ENCODE peak calls at places on chromosomes 2 and 18, in eight cellular contexts. W, N, M, F, Q, K, X and I are unnamed samples.

GRCh38 chr2:108444941-108445840 is 3.8 kb upstream of the GCC2 start:
- DNase-seq in Q (peak; percentile 75), M (no peak), F (no peak), W (no peak), N (no peak), X (no peak), K (no peak), I (peak; percentile 54)

GRCh38 chr2:179859523-179859922 is 1.9 kb downstream of the ZNF385B start:
- DNase-seq in K (no peak), F (no peak), Q (no peak), M (no peak), N (no peak), W (no peak), X (no peak), I (no peak)

GRCh38 chr2:64119369-64119768 is 24.9 kb downstream of the PELI1 start:
- DNase-seq in M (no peak), X (no peak), K (no peak), W (no peak), N (no peak), Q (no peak), F (no peak), I (no peak)

GRCh38 chr2:74235041-74235440 is 36.6 kb downstream of the MTHFD2 start:
- DNase-seq in Q (no peak), M (no peak), F (no peak), W (no peak), X (no peak), N (no peak), K (no peak), I (no peak)

GRCh38 chr2:11056614-11057013 is 98.7 kb upstream of the SLC66A3 start:
- DNase-seq in N (no peak), M (no peak), K (no peak), W (no peak), Q (peak; percentile 86), X (no peak), F (peak; percentile 6), I (no peak)

GRCh38 chr2:64404743-64405142 is 49.2 kb upstream of the LGALSL start:
- DNase-seq in K (no peak), X (no peak), M (peak; percentile 72), N (no peak), Q (peak; percentile 60), F (no peak), W (no peak), I (peak; percentile 77)

GRCh38 chr2:120626566-120626965 is 109.1 kb upstream of the GLI2 start:
- DNase-seq in N (no peak), Q (no peak), X (no peak), W (no peak), K (no peak), F (no peak), M (no peak), I (no peak)

GRCh38 chr18:60684843-60685513 is 312.4 kb upstream of the MC4R start:
- DNase-seq in K (no peak), M (no peak), Q (peak; percentile 45), X (no peak), F (no peak), N (no peak), W (no peak), I (peak; percentile 39)

GRCh38 chr2:239053801-239054503 is 206.1 kb downstream of the TWIST2 start:
- DNase-seq in N (no peak), Q (no peak), F (no peak), X (no peak), M (no peak), K (no peak), W (no peak), I (no peak)

GRCh38 chr2:99819766-99820165 is 322.6 kb downstream of the AFF3 start:
- DNase-seq in F (no peak), X (no peak), N (no peak), W (no peak), K (no peak), M (peak; percentile 20), Q (no peak), I (no peak)